ENCODE peak calls at places on chromosomes 11 and 22, in six cellular contexts. C is RWPE1, T is OCI-LY7, S is GM04504, O is memory B cell, L is adrenal gland. F is an unnamed sample.

GRCh38 chr11:76636826-76637460 is 33.6 kb downstream of the LRRC32 start:
- DNase-seq in O (no peak), C (no peak), L (peak; percentile 8), S (no peak), T (no peak), F (no peak)

GRCh38 chr11:44831605-44832394 is 105.0 kb downstream of the TSPAN18 start:
- DNase-seq in S (no peak), L (no peak), C (no peak), O (no peak), T (no peak), F (no peak)

GRCh38 chr11:61602775-61603569 is 22.1 kb upstream of the SYT7 start:
- DNase-seq in T (no peak), C (peak; percentile 98), L (peak; percentile 48), O (no peak), S (peak; percentile 96), F (peak; percentile 93)

GRCh38 chr22:43789452-43789851 is 22.7 kb downstream of the EFCAB6 start:
- DNase-seq in C (peak; percentile 50), T (no peak), S (peak; percentile 96), L (peak; percentile 66), O (no peak), F (peak; percentile 78)

GRCh38 chr22:38233427-38233826 is 31.6 kb downstream of the MAFF start:
- DNase-seq in O (no peak), C (no peak), T (no peak), S (no peak), L (peak; percentile 82), F (no peak)

GRCh38 chr11:125273519-125274000 is 109.0 kb downstream of the PKNOX2 start:
- DNase-seq in C (no peak), O (no peak), L (no peak), S (no peak), T (no peak), F (no peak)

GRCh38 chr11:76185931-76186401 is 20.3 kb downstream of the WNT11 start:
- DNase-seq in L (peak; percentile 91), O (no peak), T (no peak), S (no peak), C (no peak), F (peak; percentile 37)

GRCh38 chr11:123063396-123064267 is 1.7 kb upstream of the HSPA8 start:
- DNase-seq in O (peak; percentile 44), T (peak; percentile 69), S (peak; percentile 31), L (peak; percentile 70), C (no peak), F (peak; percentile 47)